ENCODE peak calls at places on chromosomes 7 and 10, in nine cellular contexts. R, V, U, W, M, A, O, E and P are unnamed samples.

GRCh38 chr10:110864662-110865140 is 7.0 kb upstream of the PDCD4 start:
- DNase-seq in R (no peak), V (peak), U (no peak), W (no peak), M (no peak), A (peak), O (no peak), E (peak), P (no peak)

GRCh38 chr7:99840136-99840869 is 12.5 kb downstream of the CYP3A43 start:
- DNase-seq in R (no peak), V (no peak), U (no peak), W (no peak), M (no peak), A (no peak), O (no peak), E (no peak), P (no peak)

GRCh38 chr7:2460641-2461040 is 15.6 kb downstream of the GRIFIN start:
- DNase-seq in R (no peak), V (no peak), U (no peak), W (no peak), M (no peak), A (no peak), O (no peak), E (no peak), P (no peak)

GRCh38 chr7:2109936-2110585 is 122.7 kb downstream of the MAD1L1 start:
- DNase-seq in R (peak), V (no peak), U (no peak), W (no peak), M (peak), A (peak), O (no peak), E (peak), P (peak)

GRCh38 chr7:15403315-15403714 is 158.5 kb downstream of the AGMO start:
- DNase-seq in R (no peak), V (no peak), U (no peak), W (no peak), M (no peak), A (no peak), O (no peak), E (no peak), P (no peak)

GRCh38 chr10:7121154-7121797 is 289.6 kb downstream of the SFMBT2 start:
- DNase-seq in R (peak), V (peak), U (no peak), W (peak), M (no peak), A (peak), O (peak), E (peak), P (peak)

GRCh38 chr10:60898372-60898771 is 45.6 kb downstream of the RHOBTB1 start:
- DNase-seq in R (no peak), V (no peak), U (no peak), W (no peak), M (no peak), A (no peak), O (no peak), E (no peak), P (no peak)

GRCh38 chr7:47763063-47763974 is 181.4 kb upstream of the TNS3 start:
- DNase-seq in R (peak), V (no peak), U (peak), W (peak), M (no peak), A (peak), O (no peak), E (no peak), P (no peak)

GRCh38 chr7:26278769-26279168 is 12.9 kb upstream of the SNX10 start:
- DNase-seq in R (no peak), V (no peak), U (no peak), W (no peak), M (no peak), A (peak), O (no peak), E (no peak), P (no peak)

GRCh38 chr10:103829266-103829665 is 26.1 kb downstream of the SH3PXD2A start:
- DNase-seq in R (no peak), V (no peak), U (no peak), W (no peak), M (no peak), A (no peak), O (no peak), E (no peak), P (no peak)

GRCh38 chr7:148276291-148277041 is 314.1 kb upstream of the C7orf33 start:
- DNase-seq in R (no peak), V (no peak), U (no peak), W (no peak), M (no peak), A (no peak), O (no peak), E (no peak), P (no peak)

GRCh38 chr7:133504825-133505224 is 251.9 kb downstream of the EXOC4 start:
- DNase-seq in R (peak), V (no peak), U (no peak), W (no peak), M (no peak), A (peak), O (no peak), E (no peak), P (no peak)

GRCh38 chr7:158816995-158817394 is 12.3 kb downstream of the ESYT2 start:
- DNase-seq in R (no peak), V (no peak), U (no peak), W (no peak), M (peak), A (no peak), O (no peak), E (no peak), P (no peak)

GRCh38 chr10:93630609-93631320 is 18.4 kb downstream of the PDE6C start:
- DNase-seq in R (no peak), V (no peak), U (no peak), W (no peak), M (no peak), A (no peak), O (no peak), E (no peak), P (no peak)

GRCh38 chr7:51123322-51124021 is 193.1 kb downstream of the COBL start:
- DNase-seq in R (peak), V (no peak), U (no peak), W (no peak), M (no peak), A (peak), O (no peak), E (no peak), P (no peak)

GRCh38 chr10:125151824-125152634 is 8.3 kb downstream of the CTBP2 start:
- DNase-seq in R (no peak), V (peak), U (no peak), W (peak), M (peak), A (no peak), O (no peak), E (no peak), P (no peak)

GRCh38 chr7:129439963-129440625 is 5.9 kb downstream of the STRIP2 start:
- DNase-seq in R (no peak), V (no peak), U (no peak), W (no peak), M (no peak), A (no peak), O (no peak), E (no peak), P (no peak)

GRCh38 chr10:30493609-30494530 is 59.9 kb downstream of the MAP3K8 start:
- DNase-seq in R (no peak), V (no peak), U (no peak), W (no peak), M (peak), A (peak), O (peak), E (peak), P (no peak)

GRCh38 chr7:11120068-11120664 is 146.5 kb downstream of the PHF14 start:
- DNase-seq in R (no peak), V (no peak), U (no peak), W (no peak), M (no peak), A (no peak), O (no peak), E (peak), P (no peak)

GRCh38 chr10:110643670-110644597 is at the start of gene RBM20:
- DNase-seq in R (peak), V (peak), U (no peak), W (peak), M (peak), A (no peak), O (no peak), E (peak), P (peak)

GRCh38 chr10:107971973-107972372 is 807.5 kb upstream of the SORCS1 start:
- DNase-seq in R (peak), V (no peak), U (no peak), W (no peak), M (no peak), A (peak), O (no peak), E (no peak), P (no peak)

GRCh38 chr7:50302486-50303081 is 1.9 kb upstream of the IKZF1 start:
- DNase-seq in R (no peak), V (no peak), U (no peak), W (no peak), M (no peak), A (no peak), O (no peak), E (no peak), P (no peak)

DNA sequence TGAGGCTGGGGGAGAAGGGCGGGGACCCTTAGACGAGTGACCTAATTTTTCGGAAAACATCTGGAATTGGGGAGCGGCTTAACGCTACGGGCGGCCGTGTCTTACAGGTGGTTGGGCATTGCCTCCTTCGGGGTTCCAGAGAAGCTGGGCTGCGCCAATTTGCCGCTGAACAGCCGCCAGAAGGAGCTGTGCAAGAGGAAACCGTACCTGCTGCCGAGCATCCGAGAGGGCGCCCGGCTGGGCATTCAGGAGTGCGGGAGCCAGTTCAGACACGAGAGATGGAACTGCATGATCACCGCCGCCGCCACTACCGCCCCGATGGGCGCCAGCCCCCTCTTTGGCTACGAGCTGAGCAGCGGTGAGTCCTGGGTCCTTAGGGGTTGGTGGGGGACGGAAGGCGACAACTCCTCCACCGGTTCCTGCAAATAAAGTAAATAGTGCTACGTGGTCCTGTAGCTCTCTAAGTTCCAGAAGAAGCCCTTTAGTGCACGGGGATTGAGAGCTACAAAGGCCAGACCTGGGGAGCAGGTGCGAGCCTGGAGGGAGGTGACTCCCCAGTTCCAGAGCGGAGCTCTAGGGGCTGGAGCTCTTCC is 756 bp downstream of the WNT16 start:
- DNase-seq in R (peak), V (peak), U (no peak), W (peak), M (no peak), A (peak), O (peak), E (peak), P (peak)
- TF ChIP-seq CTCF in R (peak), V (no peak), U (no peak), W (no peak), M (no peak), A (peak), O (no peak), E (peak), P (no peak)

GRCh38 chr10:71978988-71979691 is 14.9 kb downstream of the CHST3 start:
- DNase-seq in R (no peak), V (no peak), U (no peak), W (no peak), M (no peak), A (no peak), O (no peak), E (no peak), P (no peak)

GRCh38 chr10:71975891-71976725 is 11.9 kb downstream of the CHST3 start:
- DNase-seq in R (peak), V (no peak), U (no peak), W (no peak), M (no peak), A (peak), O (peak), E (no peak), P (no peak)

GRCh38 chr10:71979692-71980062 is 15.5 kb downstream of the CHST3 start:
- DNase-seq in R (no peak), V (no peak), U (no peak), W (no peak), M (no peak), A (no peak), O (no peak), E (no peak), P (no peak)

GRCh38 chr10:71980181-71981023 is 16.2 kb downstream of the CHST3 start:
- DNase-seq in R (no peak), V (no peak), U (no peak), W (no peak), M (no peak), A (no peak), O (peak), E (no peak), P (no peak)

DNA sequence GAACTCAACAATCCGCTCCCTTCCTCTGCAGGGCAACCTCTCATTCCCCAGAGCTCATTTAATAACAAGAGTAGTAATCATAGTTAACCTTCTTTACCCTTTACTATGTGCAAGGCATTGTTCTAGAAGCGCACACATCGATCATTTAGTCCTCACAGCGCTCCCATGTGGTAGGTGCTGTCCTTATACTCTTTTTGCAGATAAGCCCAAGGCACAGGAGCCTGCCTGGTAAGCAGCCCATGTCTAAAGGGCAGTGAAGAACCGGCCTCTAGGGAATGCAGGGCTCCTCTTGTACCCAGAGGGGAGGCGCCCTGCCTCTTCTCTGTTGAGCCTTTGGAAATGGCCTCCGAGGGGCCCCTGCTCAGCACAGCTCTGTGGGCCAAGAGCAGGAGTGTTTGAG is 14.3 kb downstream of the CHST3 start:
- DNase-seq in R (no peak), V (no peak), U (no peak), W (no peak), M (no peak), A (no peak), O (peak), E (no peak), P (no peak)
- TF ChIP-seq CTCF in R (peak), V (no peak), U (no peak), W (no peak), M (no peak), A (peak), O (no peak), E (no peak), P (no peak)

GRCh38 chr10:132836248-132836831 is 50.4 kb upstream of the NKX6-2 start:
- DNase-seq in R (no peak), V (peak), U (no peak), W (no peak), M (peak), A (no peak), O (no peak), E (no peak), P (no peak)

GRCh38 chr10:132837905-132838304 is 52.0 kb upstream of the NKX6-2 start:
- DNase-seq in R (no peak), V (no peak), U (no peak), W (no peak), M (peak), A (no peak), O (no peak), E (no peak), P (no peak)

GRCh38 chr10:132839061-132839460 is 53.1 kb upstream of the NKX6-2 start:
- DNase-seq in R (no peak), V (no peak), U (no peak), W (no peak), M (no peak), A (no peak), O (no peak), E (no peak), P (no peak)

GRCh38 chr10:132836832-132837540 is 51.0 kb upstream of the NKX6-2 start:
- DNase-seq in R (no peak), V (peak), U (no peak), W (peak), M (peak), A (peak), O (peak), E (no peak), P (peak)

DNA sequence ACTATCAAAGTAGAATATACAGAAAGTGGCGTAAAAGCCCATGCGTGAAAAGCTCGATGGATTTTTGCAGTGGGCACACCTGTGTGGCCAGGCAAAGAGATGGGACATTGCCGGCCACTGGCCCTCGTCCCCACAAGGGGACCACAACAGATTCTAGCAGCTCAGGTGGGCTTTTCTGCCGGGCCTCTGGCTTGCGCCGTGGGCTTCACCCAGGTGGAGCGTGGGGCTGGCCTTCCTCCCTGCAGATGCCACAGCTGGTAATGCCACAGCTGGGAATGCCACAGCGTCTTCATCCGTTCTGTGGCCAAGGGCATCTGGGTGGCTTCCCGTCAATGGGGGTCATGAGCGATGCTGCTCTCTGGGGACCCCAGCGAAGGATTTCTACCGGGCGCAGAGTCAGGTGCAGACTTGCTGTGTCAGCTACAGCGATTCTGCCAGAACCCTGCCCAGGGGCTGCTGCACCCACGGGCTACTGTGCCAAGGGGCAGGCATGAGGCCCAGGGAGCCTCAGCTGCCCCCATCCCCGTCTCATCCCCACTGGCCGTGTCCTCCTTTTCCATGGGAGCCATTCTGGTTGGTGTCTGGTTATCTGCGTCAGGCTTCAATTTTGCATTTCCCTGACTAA is 52.5 kb upstream of the NKX6-2 start:
- DNase-seq in R (no peak), V (no peak), U (no peak), W (no peak), M (no peak), A (no peak), O (no peak), E (no peak), P (no peak)
- TF ChIP-seq CTCF in R (no peak), V (no peak), U (no peak), W (no peak), M (no peak), A (no peak), O (no peak), E (no peak), P (no peak)

DNA sequence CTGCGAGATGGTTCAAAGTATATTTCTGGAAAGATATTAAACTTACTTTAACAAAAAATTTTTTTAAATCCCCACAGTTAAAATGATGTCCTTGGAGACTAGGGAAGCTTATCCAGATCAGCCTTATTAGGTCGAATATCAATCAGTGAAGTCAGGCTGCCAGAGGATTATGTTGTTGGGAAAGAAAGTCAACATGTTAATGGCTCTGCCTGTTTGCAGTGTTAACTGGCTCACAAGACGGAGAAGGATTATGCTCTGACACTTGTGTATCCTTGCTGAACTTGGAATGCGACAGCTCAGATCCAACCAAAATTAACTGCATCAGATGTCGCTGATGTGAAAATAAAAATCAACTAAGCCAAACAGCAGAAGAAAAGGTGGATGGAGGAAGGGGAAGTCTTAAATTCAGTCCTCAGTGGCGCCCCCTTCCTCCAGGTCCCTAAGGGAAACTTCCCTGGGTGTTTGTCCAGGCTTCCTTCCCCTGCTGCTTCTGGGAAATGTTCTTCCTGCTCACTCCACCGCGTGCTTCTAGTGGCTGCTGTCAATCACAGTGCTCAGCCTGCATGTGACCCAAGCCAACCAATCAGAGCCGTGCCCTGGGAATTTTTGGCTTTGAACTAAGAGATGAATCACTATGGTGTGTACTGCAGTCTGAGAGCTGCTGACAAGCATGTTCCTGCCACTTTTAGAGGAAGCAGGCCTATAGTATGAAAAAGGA is 690.4 kb upstream of the NRP1 start:
- DNase-seq in R (no peak), V (peak), U (no peak), W (no peak), M (no peak), A (peak), O (no peak), E (no peak), P (no peak)
- TF ChIP-seq CTCF in R (peak), V (no peak), U (no peak), W (no peak), M (no peak), A (peak), O (no peak), E (no peak), P (no peak)

GRCh38 chr7:90445633-90446032 is 23.8 kb upstream of the PTTG1IP2 start:
- DNase-seq in R (no peak), V (no peak), U (no peak), W (no peak), M (no peak), A (no peak), O (no peak), E (no peak), P (no peak)
- TF ChIP-seq CTCF in R (no peak), V (no peak), U (no peak), W (no peak), M (no peak), A (no peak), O (no peak), E (no peak), P (no peak)